ENCODE peak calls at places on chromosome 4, in four cellular contexts. L, U, C and M are unnamed samples.

GRCh38 chr4:140106277-140106842 is 47.6 kb downstream of the MAML3 start:
- DNase-seq in L (no peak), U (no peak), C (no peak), M (no peak)

GRCh38 chr4:128827280-128827679 is 17.8 kb downstream of the JADE1 start:
- DNase-seq in L (no peak), U (no peak), C (no peak), M (no peak)

GRCh38 chr4:1294424-1294823 is 4.7 kb downstream of the MAEA start:
- DNase-seq in L (no peak), U (peak; percentile 37), C (no peak), M (no peak)

GRCh38 chr4:86218721-86219481 is 141.0 kb downstream of the MAPK10 start:
- DNase-seq in L (no peak), U (no peak), C (no peak), M (no peak)

GRCh38 chr4:41207330-41207831 is 7.0 kb downstream of the APBB2 start:
- DNase-seq in L (no peak), U (peak; percentile 64), C (no peak), M (no peak)

GRCh38 chr4:166012129-166013078 is 139.4 kb downstream of the TLL1 start:
- DNase-seq in L (no peak), U (no peak), C (no peak), M (no peak)

GRCh38 chr4:98092833-98093439 is 50.3 kb downstream of the STPG2 start:
- DNase-seq in L (no peak), U (no peak), C (no peak), M (no peak)

GRCh38 chr4:76624271-76624681 is 189.2 kb downstream of the SHROOM3 start:
- DNase-seq in L (peak; percentile 48), U (no peak), C (peak; percentile 64), M (peak; percentile 97)

GRCh38 chr4:41661447-41662076 is 87.0 kb downstream of the PHOX2B start:
- DNase-seq in L (peak; percentile 63), U (peak; percentile 74), C (peak; percentile 58), M (no peak)

GRCh38 chr4:98338761-98339438 is 77.7 kb downstream of the RAP1GDS1 start:
- DNase-seq in L (no peak), U (no peak), C (no peak), M (no peak)

GRCh38 chr4:170022211-170022610 is 4.0 kb downstream of the MFAP3L start:
- DNase-seq in L (no peak), U (no peak), C (no peak), M (no peak)

GRCh38 chr4:146638801-146639351 is at the start of gene POU4F2:
- DNase-seq in L (no peak), U (no peak), C (peak; percentile 73), M (no peak)

GRCh38 chr4:129094347-129094746 is 1.0 kb upstream of the SCLT1 start:
- DNase-seq in L (no peak), U (no peak), C (no peak), M (no peak)

GRCh38 chr4:39426728-39427127 is 20.0 kb downstream of the KLB start:
- DNase-seq in L (no peak), U (no peak), C (no peak), M (no peak)

GRCh38 chr4:6180841-6181631 is 19.3 kb downstream of the JAKMIP1 start:
- DNase-seq in L (no peak), U (no peak), C (no peak), M (no peak)

GRCh38 chr4:8101213-8101781 is 57.3 kb downstream of the ABLIM2 start:
- DNase-seq in L (no peak), U (peak; percentile 98), C (no peak), M (no peak)

GRCh38 chr4:52058275-52058674 is 7.2 kb downstream of the SPATA18 start:
- DNase-seq in L (no peak), U (no peak), C (no peak), M (no peak)

GRCh38 chr4:138367942-138368341 is 125.8 kb upstream of the SLC7A11 start:
- DNase-seq in L (no peak), U (no peak), C (no peak), M (no peak)

GRCh38 chr4:128528793-128529553 is 241.4 kb upstream of the PGRMC2 start:
- DNase-seq in L (peak; percentile 65), U (no peak), C (no peak), M (peak; percentile 98)

GRCh38 chr4:143433231-143433630 is 80.3 kb upstream of the SMARCA5 start:
- DNase-seq in L (no peak), U (no peak), C (no peak), M (no peak)

GRCh38 chr4:152537881-152538280 is 2.0 kb upstream of the FBXW7 start:
- DNase-seq in L (no peak), U (no peak), C (no peak), M (no peak)

GRCh38 chr4:116942315-116942714 is 143.1 kb downstream of the TRAM1L1 start:
- DNase-seq in L (no peak), U (no peak), C (no peak), M (no peak)

GRCh38 chr4:15888515-15888914 is 50.0 kb downstream of the FGFBP1 start:
- DNase-seq in L (no peak), U (no peak), C (no peak), M (no peak)

GRCh38 chr4:80182237-80182866 is 15.0 kb upstream of the PRDM8 start:
- DNase-seq in L (no peak), U (no peak), C (no peak), M (no peak)

GRCh38 chr4:83362492-83363329 is 28.1 kb upstream of the HPSE start:
- DNase-seq in L (no peak), U (no peak), C (no peak), M (peak; percentile 6)

GRCh38 chr4:38002451-38003071 is 42.4 kb downstream of the PTTG2 start:
- DNase-seq in L (no peak), U (no peak), C (no peak), M (no peak)

GRCh38 chr4:38764292-38764691 is 18.5 kb downstream of the TLR10 start:
- DNase-seq in L (no peak), U (no peak), C (no peak), M (no peak)

GRCh38 chr4:108762559-108763225 is at the start of gene ETNPPL:
- DNase-seq in L (no peak), U (peak; percentile 67), C (peak; percentile 79), M (no peak)